ENCODE peak calls at places on chromosomes 11 and 22, in five cellular contexts. X is endothelial cell of umbilical vein, U is HepG2, N is upper lobe of left lung, K is transverse colon. G is an unnamed sample.

GRCh38 chr11:83827940-83828554 is 541.9 kb upstream of the CCDC90B start:
- DNase-seq in U (peak; percentile 42), X (peak; percentile 43), K (no peak), N (no peak), G (peak; percentile 28)

GRCh38 chr11:67409261-67409666 is 5.4 kb downstream of the TBC1D10C start:
- DNase-seq in K (peak; percentile 77), U (no peak), X (no peak), N (peak; percentile 84), G (no peak)

GRCh38 chr11:119432484-119433368 is 9.8 kb upstream of the THY1 start:
- DNase-seq in X (no peak), N (no peak), K (no peak), U (no peak), G (no peak)

GRCh38 chr11:15757299-15757698 is 599.0 kb downstream of the SOX6 start:
- DNase-seq in U (no peak), K (no peak), N (no peak), X (no peak), G (no peak)

GRCh38 chr11:99505319-99505718 is 484.6 kb downstream of the CNTN5 start:
- DNase-seq in X (no peak), U (no peak), K (no peak), N (no peak), G (no peak)

GRCh38 chr11:64123679-64124078 is 42.2 kb downstream of the MACROD1 start:
- DNase-seq in K (no peak), U (no peak), X (no peak), N (no peak), G (no peak)

GRCh38 chr22:37824674-37825641 is 1.8 kb downstream of the GALR3 start:
- DNase-seq in K (no peak), N (peak; percentile 84), U (no peak), X (no peak), G (no peak)

GRCh38 chr22:29129644-29130201 is 56.9 kb downstream of the KREMEN1 start:
- DNase-seq in U (no peak), N (no peak), K (no peak), X (no peak), G (no peak)

GRCh38 chr11:34468209-34468841 is 29.6 kb downstream of the CAT start:
- DNase-seq in N (no peak), X (peak; percentile 21), K (peak; percentile 13), U (peak; percentile 30), G (peak; percentile 15)

GRCh38 chr22:41491379-41492100 is 22.6 kb downstream of the ACO2 start:
- DNase-seq in U (no peak), N (no peak), X (no peak), K (no peak), G (no peak)

GRCh38 chr11:62370743-62371440 is 33.6 kb downstream of the ASRGL1 start:
- DNase-seq in N (peak; percentile 88), K (peak; percentile 64), U (no peak), X (no peak), G (no peak)

GRCh38 chr22:50192825-50193204 is 7.1 kb downstream of the TRABD start:
- DNase-seq in K (peak; percentile 64), N (peak; percentile 74), X (no peak), U (no peak), G (no peak)

GRCh38 chr11:123404626-123405025 is 25.4 kb upstream of the GRAMD1B start:
- DNase-seq in X (peak; percentile 27), U (no peak), K (no peak), N (no peak), G (no peak)

GRCh38 chr11:63573881-63574855 is 11.0 kb upstream of the PLAAT2 start:
- DNase-seq in U (peak; percentile 78), K (peak; percentile 81), N (no peak), X (peak; percentile 32), G (no peak)

GRCh38 chr11:103659138-103659734 is 377.2 kb upstream of the DDI1 start:
- DNase-seq in U (no peak), N (no peak), X (peak; percentile 37), K (no peak), G (no peak)

GRCh38 chr11:132639986-132640385 is 892.3 kb downstream of the OPCML start:
- DNase-seq in N (no peak), K (no peak), X (no peak), U (no peak), G (no peak)

GRCh38 chr11:6385046-6385777 is 5.1 kb upstream of the SMPD1 start:
- DNase-seq in U (no peak), K (no peak), X (no peak), N (no peak), G (no peak)

GRCh38 chr11:34213366-34213765 is 107.9 kb downstream of the NAT10 start:
- DNase-seq in K (no peak), X (no peak), U (no peak), N (no peak), G (no peak)

GRCh38 chr11:63459586-63459985 is 31.4 kb downstream of the PLAAT5 start:
- DNase-seq in X (no peak), N (no peak), K (no peak), U (no peak), G (no peak)

GRCh38 chr22:35930933-35931332 is 97.7 kb downstream of the RBFOX2 start:
- DNase-seq in X (peak; percentile 77), U (peak; percentile 78), N (no peak), K (no peak), G (peak; percentile 35)
- TF ChIP-seq POLR2AphosphoS5 in X (no peak), U (no peak), N (no peak), K (peak; percentile 12), G (no peak)

DNA sequence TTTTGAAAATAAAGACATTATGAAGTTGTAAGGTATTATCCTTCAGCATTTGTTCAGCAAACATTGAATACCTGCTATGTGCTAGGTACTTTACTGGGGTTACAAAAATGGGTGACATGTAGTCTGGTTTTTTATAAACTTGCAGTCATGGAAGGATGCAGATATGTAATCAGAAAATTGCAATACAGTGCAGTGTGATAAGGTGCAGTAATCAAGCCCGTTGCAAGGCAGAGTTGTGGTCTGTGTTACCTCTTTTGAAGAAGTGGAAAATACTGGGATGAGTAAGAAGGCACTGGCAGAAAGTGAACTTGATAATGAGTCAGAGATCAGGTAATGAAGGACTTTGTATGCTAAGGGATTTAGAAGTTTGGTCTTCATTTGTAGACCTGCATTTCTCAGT is 8.1 kb downstream of the FBXO7 start:
- DNase-seq in K (no peak), N (no peak), X (no peak), U (no peak), G (no peak)
- H3K4me1 ChIP-seq in K (peaks cover 23% of the 10 kb centered on the region), N (peaks cover 25% of the 10 kb centered on the region), X (no peaks in the 10 kb centered on the region), U (peaks cover 48% of the 10 kb centered on the region), G (peaks cover 3% of the 10 kb centered on the region)

DNA sequence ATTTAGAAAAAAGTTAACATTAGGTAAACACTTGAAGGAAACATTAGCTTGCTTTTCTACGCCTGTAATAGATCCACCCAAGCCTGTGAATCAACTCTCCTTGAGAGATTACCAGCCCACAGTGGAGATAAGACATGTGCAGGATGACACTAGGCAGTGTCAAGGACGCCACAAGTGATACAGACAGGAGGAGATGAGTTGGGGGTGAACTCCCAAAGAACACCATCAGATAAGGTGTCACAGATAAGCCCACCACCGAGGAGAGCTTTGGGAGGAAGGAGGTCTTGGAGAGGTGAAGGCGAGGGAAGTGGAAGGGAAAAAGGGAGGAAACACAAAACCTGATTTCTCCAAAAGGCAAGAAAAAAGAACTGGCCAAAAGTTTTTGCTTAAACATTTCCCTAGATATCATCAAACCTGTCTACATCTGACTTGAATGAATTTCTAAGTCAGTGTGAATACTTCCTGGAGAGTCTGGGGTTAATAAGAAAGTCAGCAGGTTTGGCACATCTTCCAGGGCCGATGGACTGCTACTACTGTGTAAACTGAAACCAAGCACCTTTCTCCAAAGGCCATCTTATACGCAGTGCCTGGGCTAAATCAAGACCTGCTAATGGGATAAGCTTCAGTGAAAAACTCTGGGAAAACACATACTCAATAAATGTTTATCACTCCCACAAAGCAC is 15.5 kb downstream of the CLTCL1 start:
- DNase-seq in X (no peak), N (no peak), K (no peak), U (no peak), G (no peak)
- TF ChIP-seq POLR2AphosphoS5 in X (no peak), N (no peak), K (no peak), U (no peak), G (no peak)

DNA sequence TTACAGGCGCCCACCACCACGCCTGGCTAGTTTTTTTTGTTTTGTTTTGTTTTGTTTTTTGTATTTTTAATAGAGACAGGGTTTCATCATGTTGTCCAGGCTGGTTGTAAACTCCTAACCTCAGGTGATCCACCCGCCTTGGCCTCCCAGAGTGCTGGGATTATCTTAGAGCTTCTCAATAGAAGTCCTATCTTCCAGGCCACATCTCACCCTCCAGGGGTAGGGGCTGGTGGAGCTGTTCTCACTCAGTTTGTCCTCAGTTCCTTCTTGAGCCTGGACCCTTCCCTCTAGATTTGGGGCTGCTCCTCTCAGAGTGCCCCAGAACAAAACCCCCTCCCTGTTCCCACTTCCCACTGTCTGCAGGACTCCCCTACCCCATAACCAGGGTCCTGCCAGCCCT is 31.3 kb downstream of the BCR start:
- DNase-seq in N (no peak), K (no peak), U (no peak), X (no peak), G (no peak)
- H3K4me1 ChIP-seq in N (peaks cover 27% of the 10 kb centered on the region), K (peaks cover 31% of the 10 kb centered on the region), U (peaks cover 19% of the 10 kb centered on the region), X (peaks cover 45% of the 10 kb centered on the region), G (no peaks in the 10 kb centered on the region)

GRCh38 chr11:1060885-1061616 is 13.6 kb upstream of the MUC2 start:
- DNase-seq in N (no peak), X (peak; percentile 36), U (no peak), K (peak; percentile 92), G (peak; percentile 27)
- TF ChIP-seq POLR2AphosphoS5 in N (no peak), X (no peak), U (no peak), K (peak; percentile 68), G (no peak)

GRCh38 chr11:44243633-44244343 is 66.2 kb downstream of the ALX4 start:
- DNase-seq in X (peak; percentile 7), K (no peak), U (peak; percentile 77), N (no peak), G (no peak)
- H3K4me1 ChIP-seq in X (peaks cover 22% of the 10 kb centered on the region), K (no peaks in the 10 kb centered on the region), U (peaks cover 29% of the 10 kb centered on the region), N (peaks cover 16% of the 10 kb centered on the region), G (peaks cover 13% of the 10 kb centered on the region)

GRCh38 chr11:48043111-48043997 is 63.0 kb downstream of the PTPRJ start:
- DNase-seq in N (no peak), K (no peak), U (no peak), X (no peak), G (no peak)

GRCh38 chr11:48041877-48042698 is 61.7 kb downstream of the PTPRJ start:
- DNase-seq in K (no peak), U (peak; percentile 9), N (no peak), X (no peak), G (no peak)

GRCh38 chr11:48037709-48038468 is 57.5 kb downstream of the PTPRJ start:
- DNase-seq in N (no peak), U (no peak), K (no peak), X (no peak), G (no peak)

GRCh38 chr11:48043998-48044512 is 63.7 kb downstream of the PTPRJ start:
- DNase-seq in K (no peak), X (no peak), N (no peak), U (no peak), G (no peak)

GRCh38 chr11:48040830-48041444 is 60.6 kb downstream of the PTPRJ start:
- DNase-seq in X (no peak), K (no peak), N (no peak), U (no peak), G (no peak)
- TF ChIP-seq POLR2AphosphoS5 in X (no peak), K (no peak), N (no peak), U (no peak), G (no peak)

GRCh38 chr22:20011993-20012740 is 4.5 kb downstream of the ARVCF start:
- DNase-seq in X (no peak), N (no peak), K (no peak), U (no peak), G (no peak)
- H3K4me1 ChIP-seq in X (peaks cover 6% of the 10 kb centered on the region), N (peaks cover 16% of the 10 kb centered on the region), K (peaks cover 10% of the 10 kb centered on the region), U (peaks cover 57% of the 10 kb centered on the region), G (no peaks in the 10 kb centered on the region)

GRCh38 chr22:38923463-38924196 is 33.8 kb upstream of the APOBEC3A start:
- DNase-seq in K (peak; percentile 77), N (no peak), X (peak; percentile 76), U (peak; percentile 88), G (peak; percentile 27)
- TF ChIP-seq POLR2AphosphoS5 in K (no peak), N (no peak), X (no peak), U (peak; percentile 49), G (no peak)

G was measured in Panc1.